ENCODE peak calls at places on chromosomes 16 and 17, in six cellular contexts. B, M, I, X, Y and A are unnamed samples.

GRCh38 chr16:81523387-81524115 is 78.9 kb downstream of the CMIP start:
- DNase-seq in B (no peak), M (no peak), I (peak), X (peak), Y (peak), A (no peak)

GRCh38 chr16:21987498-21987897 is 13.4 kb downstream of the PDZD9 start:
- DNase-seq in B (no peak), M (no peak), I (no peak), X (no peak), Y (no peak), A (no peak)

GRCh38 chr17:8436169-8436932 is 667 bp downstream of the NDEL1 start:
- DNase-seq in B (peak), M (peak), I (peak), X (peak), Y (peak), A (no peak)

GRCh38 chr17:63124958-63125357 is 158.9 kb downstream of the TANC2 start:
- DNase-seq in B (no peak), M (no peak), I (no peak), X (no peak), Y (no peak), A (no peak)

GRCh38 chr17:47621293-47622178 is 28.2 kb upstream of the KPNB1 start:
- DNase-seq in B (no peak), M (no peak), I (peak), X (peak), Y (peak), A (no peak)

GRCh38 chr16:4700380-4700996 is 7.1 kb downstream of the NUDT16L1 start:
- DNase-seq in B (no peak), M (no peak), I (no peak), X (peak), Y (no peak), A (no peak)

GRCh38 chr17:71033336-71033735 is 864.0 kb downstream of the KCNJ2 start:
- DNase-seq in B (peak), M (no peak), I (no peak), X (no peak), Y (no peak), A (peak)

GRCh38 chr17:82234211-82235055 is 5.6 kb downstream of the SLC16A3 start:
- DNase-seq in B (no peak), M (no peak), I (no peak), X (no peak), Y (no peak), A (no peak)

GRCh38 chr16:11976850-11977205 is 294 bp downstream of the SNX29 start:
- DNase-seq in B (no peak), M (peak), I (no peak), X (no peak), Y (no peak), A (no peak)

GRCh38 chr17:70622382-70623260 is 453.3 kb downstream of the KCNJ2 start:
- DNase-seq in B (peak), M (peak), I (peak), X (peak), Y (peak), A (peak)

GRCh38 chr17:47708312-47708863 is 14.4 kb downstream of the TBKBP1 start:
- DNase-seq in B (no peak), M (no peak), I (no peak), X (no peak), Y (no peak), A (no peak)

GRCh38 chr16:81469710-81470481 is 25.3 kb downstream of the CMIP start:
- DNase-seq in B (no peak), M (no peak), I (no peak), X (no peak), Y (no peak), A (no peak)

GRCh38 chr17:17886747-17887146 is 50.0 kb upstream of the SREBF1 start:
- DNase-seq in B (no peak), M (no peak), I (no peak), X (no peak), Y (no peak), A (no peak)

GRCh38 chr17:17350491-17351355 is 47.5 kb downstream of the NT5M start:
- DNase-seq in B (no peak), M (no peak), I (peak), X (peak), Y (peak), A (no peak)

GRCh38 chr16:67199011-67199807 is at the start of gene ELMO3:
- DNase-seq in B (peak), M (no peak), I (no peak), X (peak), Y (no peak), A (no peak)

GRCh38 chr16:57148481-57148880 is 37.4 kb downstream of the PSME3IP1 start:
- DNase-seq in B (no peak), M (no peak), I (no peak), X (no peak), Y (no peak), A (no peak)

GRCh38 chr16:64478258-64478906 is 643.5 kb downstream of the CDH11 start:
- DNase-seq in B (no peak), M (no peak), I (no peak), X (no peak), Y (peak), A (no peak)

GRCh38 chr16:30377812-30378235 is 3.2 kb downstream of the MYL11 start:
- DNase-seq in B (peak), M (peak), I (peak), X (peak), Y (peak), A (peak)

GRCh38 chr16:316741-317464 is 33.9 kb downstream of the PDIA2 start:
- DNase-seq in B (no peak), M (no peak), I (no peak), X (no peak), Y (no peak), A (no peak)

GRCh38 chr17:60073621-60074020 is 5.1 kb downstream of the HEATR6 start:
- DNase-seq in B (no peak), M (no peak), I (no peak), X (no peak), Y (no peak), A (no peak)